ENCODE peak calls at places on chromosomes 4 and X, in seven cellular contexts. S, B, K, M, E, T and J are unnamed samples.

GRCh38 chrX:132016628-132017430 is 6.3 kb upstream of the STK26 start:
- DNase-seq in S (no peak), T (no peak), K (no peak), M (peak), B (no peak), E (no peak), J (no peak)

GRCh38 chr4:128475597-128475996 is 188.0 kb upstream of the PGRMC2 start:
- DNase-seq in S (no peak), B (no peak), T (no peak), M (no peak), K (no peak), E (no peak), J (no peak)

GRCh38 chr4:55078987-55079386 is 46.4 kb downstream of the KDR start:
- DNase-seq in M (no peak), T (no peak), B (no peak), K (no peak), S (no peak), E (no peak), J (no peak)

GRCh38 chr4:169383724-169384123 is 113.0 kb upstream of the SH3RF1 start:
- DNase-seq in B (no peak), K (no peak), S (no peak), E (no peak), T (no peak), M (no peak), J (no peak)

GRCh38 chr4:89021062-89021461 is 35.9 kb downstream of the FAM13A start:
- DNase-seq in E (no peak), T (no peak), K (no peak), M (no peak), B (no peak), S (no peak), J (no peak)

GRCh38 chr4:126991965-126992364 is 640.8 kb upstream of the INTU start:
- DNase-seq in E (no peak), S (no peak), K (no peak), B (no peak), M (no peak), T (no peak), J (no peak)

GRCh38 chr4:159593651-159594050 is 490.8 kb downstream of the RAPGEF2 start:
- DNase-seq in E (no peak), M (no peak), K (no peak), S (no peak), T (no peak), B (no peak), J (peak)

GRCh38 chr4:10554694-10555093 is 97.5 kb upstream of the ZNF518B start:
- DNase-seq in K (peak), E (peak), T (peak), S (peak), B (no peak), M (peak), J (peak)

GRCh38 chr4:7784131-7784870 is 155.4 kb downstream of the AFAP1 start:
- DNase-seq in E (no peak), K (no peak), B (no peak), S (no peak), T (no peak), M (no peak), J (no peak)

GRCh38 chr4:98199247-98199646 is 56.0 kb upstream of the STPG2 start:
- DNase-seq in T (no peak), B (no peak), E (no peak), S (no peak), M (no peak), K (no peak), J (peak)

GRCh38 chr4:139595989-139596679 is 40.1 kb upstream of the SETD7 start:
- DNase-seq in M (no peak), K (no peak), T (no peak), E (no peak), S (no peak), B (no peak), J (no peak)

GRCh38 chrX:126557151-126557550 is 4.5 kb upstream of the DCAF12L1 start:
- DNase-seq in B (no peak), M (no peak), S (no peak), K (no peak), E (no peak), T (no peak), J (no peak)

GRCh38 chrX:101417981-101418841 is 10.2 kb downstream of the HNRNPH2 start:
- DNase-seq in K (no peak), S (no peak), E (peak), M (no peak), B (no peak), T (no peak), J (no peak)

GRCh38 chr4:130359537-130359936 is 1263.6 kb downstream of the C4orf33 start:
- DNase-seq in M (no peak), B (no peak), T (peak), S (peak), E (peak), K (no peak), J (peak)

GRCh38 chr4:187422655-187423054 is 572.9 kb upstream of the ZFP42 start:
- DNase-seq in T (no peak), E (no peak), B (no peak), M (no peak), K (no peak), S (no peak), J (no peak)

GRCh38 chrX:46184749-46185148 is 360.5 kb downstream of the ZNF674 start:
- DNase-seq in K (no peak), E (no peak), S (peak), T (no peak), M (no peak), B (no peak), J (no peak)

GRCh38 chr4:104500452-104500851 is 5.8 kb upstream of the CXXC4 start:
- DNase-seq in S (no peak), B (no peak), E (no peak), M (no peak), T (no peak), K (no peak), J (no peak)

GRCh38 chr4:86564795-86565194 is 29.3 kb upstream of the PTPN13 start:
- DNase-seq in T (no peak), B (no peak), S (no peak), M (no peak), E (no peak), K (no peak), J (no peak)

GRCh38 chr4:21032246-21032645 is 332.0 kb downstream of the PACRGL start:
- DNase-seq in T (no peak), M (no peak), B (no peak), K (no peak), S (no peak), E (no peak), J (no peak)

GRCh38 chrX:95318882-95319281 is 1365.8 kb upstream of the DIAPH2 start:
- DNase-seq in E (peak), K (no peak), M (peak), B (peak), S (no peak), T (peak), J (no peak)

GRCh38 chr4:147192679-147193078 is 247.0 kb upstream of the TTC29 start:
- DNase-seq in M (no peak), S (no peak), B (no peak), E (no peak), T (no peak), K (no peak), J (no peak)

GRCh38 chr4:147194107-147194506 is 248.4 kb upstream of the TTC29 start:
- DNase-seq in M (no peak), E (no peak), K (no peak), S (no peak), B (no peak), T (no peak), J (no peak)

GRCh38 chr4:147195386-147195785 is 249.7 kb upstream of the TTC29 start:
- DNase-seq in S (no peak), B (no peak), E (no peak), K (no peak), M (no peak), T (no peak), J (no peak)

GRCh38 chr4:147198411-147199051 is 252.9 kb upstream of the TTC29 start:
- DNase-seq in S (no peak), B (no peak), M (no peak), K (no peak), E (no peak), T (no peak), J (no peak)

GRCh38 chr4:147194604-147195003 is 248.9 kb upstream of the TTC29 start:
- DNase-seq in E (no peak), K (no peak), T (no peak), B (no peak), S (no peak), M (no peak), J (no peak)
- TF ChIP-seq JUND in E (no peak), K (no peak), T (no peak), B (no peak), S (no peak), M (no peak), J (no peak)

GRCh38 chr4:4521069-4521468 is 20.8 kb downstream of the STX18 start:
- DNase-seq in B (no peak), E (no peak), M (no peak), T (no peak), S (no peak), K (peak), J (no peak)

GRCh38 chr4:4521767-4522166 is 20.1 kb downstream of the STX18 start:
- DNase-seq in E (no peak), S (no peak), B (no peak), K (no peak), T (no peak), M (no peak), J (no peak)

GRCh38 chr4:4526401-4526800 is 15.4 kb downstream of the STX18 start:
- DNase-seq in S (no peak), B (no peak), M (no peak), K (no peak), T (no peak), E (no peak), J (peak)

GRCh38 chr4:4519296-4519898 is 22.5 kb downstream of the STX18 start:
- DNase-seq in E (peak), T (no peak), B (no peak), K (no peak), M (peak), S (peak), J (no peak)

DNA sequence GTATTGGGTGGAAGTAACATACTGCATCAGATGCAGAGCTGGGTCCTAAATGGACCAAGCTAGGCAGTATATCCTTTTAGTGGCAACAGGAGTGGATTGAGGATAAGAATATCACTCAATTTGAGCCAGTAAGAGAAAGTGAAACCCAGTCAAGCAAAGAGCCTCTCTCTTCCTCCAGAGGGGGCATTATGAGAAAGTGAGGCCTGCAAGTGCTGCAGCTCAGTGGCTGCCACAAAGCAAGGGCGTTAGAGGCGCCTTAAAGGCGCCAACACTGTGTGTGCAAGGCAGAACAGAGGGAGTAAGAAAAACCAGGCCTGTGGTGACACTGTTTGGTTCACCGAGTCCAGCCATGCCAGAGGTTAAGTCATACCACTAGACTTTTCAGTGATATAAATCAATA is 17.5 kb downstream of the STX18 start:
- DNase-seq in E (no peak), K (peak), B (no peak), T (no peak), M (no peak), S (no peak), J (no peak)
- TF ChIP-seq JUND in E (no peak), K (no peak), B (no peak), T (no peak), M (no peak), S (no peak), J (no peak)

DNA sequence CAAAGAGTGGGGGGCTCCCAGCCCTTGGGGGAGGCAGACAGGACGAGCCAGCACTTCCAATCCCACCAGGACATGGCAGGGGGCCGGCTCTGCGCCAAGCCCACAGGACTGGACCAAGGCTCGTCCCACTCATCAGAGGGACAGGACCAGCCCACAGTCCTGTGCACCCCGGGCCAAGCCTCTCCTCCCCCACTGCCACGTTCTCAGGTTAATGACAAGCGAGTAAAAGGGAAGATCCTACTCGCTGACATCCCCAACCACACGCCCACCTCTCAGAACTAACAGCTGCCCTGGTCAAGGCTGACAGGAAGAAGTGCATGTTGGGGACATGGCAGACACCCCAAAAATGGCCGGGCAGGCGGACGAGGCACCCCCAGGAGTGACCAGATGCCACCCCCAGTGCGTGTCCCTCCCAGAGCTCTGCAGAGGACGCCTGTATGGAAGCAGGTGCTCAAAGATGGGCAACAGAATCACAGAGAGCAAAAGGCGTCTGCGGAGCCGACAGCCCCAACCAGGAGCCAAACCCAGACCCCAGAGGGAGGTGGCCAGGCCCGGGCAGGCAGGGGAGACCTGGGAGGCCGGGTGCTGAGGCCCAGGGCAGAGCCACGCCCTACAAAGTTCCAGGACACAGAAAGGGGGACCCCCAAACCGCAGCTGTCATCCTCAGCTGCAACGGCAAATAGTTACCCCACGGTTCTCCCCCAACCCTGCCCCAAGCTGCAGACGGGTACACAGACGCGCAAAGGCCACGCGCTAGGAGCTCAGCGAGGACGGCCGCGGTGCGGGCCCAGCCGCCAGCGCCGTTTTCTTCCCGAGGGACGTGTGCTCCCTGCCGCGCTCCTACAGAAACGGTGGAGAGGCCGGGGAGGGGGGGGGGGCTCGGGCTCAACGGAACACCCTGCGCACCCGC is 1.8 kb downstream of the CTBP1 start:
- DNase-seq in T (no peak), B (no peak), M (peak), K (no peak), E (peak), S (no peak), J (peak)
- TF ChIP-seq JUND in T (no peak), B (no peak), M (no peak), K (no peak), E (no peak), S (no peak), J (no peak)

DNA sequence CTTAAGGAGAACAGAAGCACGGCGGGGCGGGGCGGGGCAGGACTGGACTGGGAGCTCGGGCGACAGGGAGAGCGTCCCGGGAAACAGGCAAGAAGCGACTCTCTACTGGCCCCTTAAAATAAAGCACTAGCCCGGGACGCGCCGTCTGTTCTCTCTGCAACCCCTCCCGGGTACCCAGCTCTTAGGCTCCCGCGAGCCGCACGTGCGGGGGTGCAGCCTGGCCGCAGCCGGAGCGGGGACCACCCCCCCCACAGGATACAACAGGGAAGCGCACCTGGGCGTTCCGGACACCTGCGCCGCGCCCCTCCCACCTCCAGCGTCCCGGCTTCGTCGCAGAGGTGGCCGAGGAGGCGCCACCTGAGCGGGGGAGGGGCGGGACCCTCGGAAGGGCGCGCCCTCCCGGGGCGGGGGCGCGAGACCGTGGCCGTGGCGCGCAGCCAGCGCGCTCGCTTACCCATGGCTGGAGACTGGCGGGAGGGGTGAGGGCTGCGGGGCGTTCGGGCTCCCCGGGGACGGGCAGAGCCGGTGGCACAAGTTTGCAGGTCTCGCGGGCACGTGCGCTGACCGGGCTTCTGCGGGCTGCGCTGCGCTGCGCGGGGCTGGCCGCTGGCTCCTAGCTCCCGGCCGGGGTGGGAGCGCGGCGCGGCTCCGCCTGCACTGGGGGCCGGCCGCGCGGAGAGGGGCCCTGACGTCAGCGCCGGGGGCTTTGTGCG is 91.5 kb downstream of the GEMIN8 start:
- DNase-seq in S (no peak), T (no peak), K (no peak), B (no peak), M (no peak), E (peak), J (peak)
- TF ChIP-seq JUND in S (no peak), T (no peak), K (no peak), B (no peak), M (no peak), E (no peak), J (no peak)

GRCh38 chr4:185834088-185834487 is 22.1 kb upstream of the SORBS2 start:
- DNase-seq in E (no peak), B (no peak), T (no peak), S (no peak), K (no peak), M (no peak), J (no peak)

GRCh38 chr4:185834778-185835177 is 22.8 kb upstream of the SORBS2 start:
- DNase-seq in M (no peak), T (no peak), E (no peak), S (no peak), K (no peak), B (no peak), J (no peak)

GRCh38 chr4:185831125-185831815 is 19.3 kb upstream of the SORBS2 start:
- DNase-seq in T (no peak), E (no peak), K (no peak), M (no peak), S (no peak), B (no peak), J (no peak)

GRCh38 chr4:185835336-185835735 is 23.3 kb upstream of the SORBS2 start:
- DNase-seq in S (no peak), B (no peak), T (no peak), E (no peak), K (no peak), M (no peak), J (no peak)

GRCh38 chr4:185833055-185833598 is 21.1 kb upstream of the SORBS2 start:
- DNase-seq in B (no peak), M (no peak), E (no peak), T (peak), S (no peak), K (no peak), J (no peak)
- TF ChIP-seq JUND in B (no peak), M (no peak), E (no peak), T (no peak), S (no peak), K (no peak), J (no peak)